ENCODE peak calls at places on chromosome 7, in five cellular contexts. P is H1, I is tibial artery, C is PC-9, X is uterus. U is an unnamed sample.

GRCh38 chr7:131173148-131173890 is 154.4 kb upstream of the MKLN1 start:
- DNase-seq in P (no peak), I (no peak), C (peak), X (no peak), U (peak)

GRCh38 chr7:11472646-11473045 is 359.4 kb downstream of the THSD7A start:
- DNase-seq in P (no peak), I (no peak), C (no peak), X (no peak), U (no peak)

GRCh38 chr7:16204953-16205352 is 216.4 kb downstream of the CRPPA start:
- DNase-seq in P (no peak), I (no peak), C (no peak), X (no peak), U (no peak)

GRCh38 chr7:31074403-31074802 is 22.3 kb downstream of the ADCYAP1R1 start:
- DNase-seq in P (no peak), I (peak), C (no peak), X (peak), U (no peak)

GRCh38 chr7:151901313-151901669 is 24.4 kb upstream of the PRKAG2 start:
- DNase-seq in P (no peak), I (peak), C (no peak), X (no peak), U (no peak)

GRCh38 chr7:42250411-42250810 is 13.4 kb upstream of the GLI3 start:
- DNase-seq in P (no peak), I (no peak), C (no peak), X (no peak), U (no peak)

GRCh38 chr7:22564511-22565045 is 64.6 kb upstream of the STEAP1B start:
- DNase-seq in P (no peak), I (no peak), C (no peak), X (no peak), U (peak)

GRCh38 chr7:89988070-89988469 is 166.2 kb upstream of the STEAP1 start:
- DNase-seq in P (no peak), I (no peak), C (no peak), X (no peak), U (peak)

GRCh38 chr7:99493823-99494222 is 6.3 kb downstream of the ZNF394 start:
- DNase-seq in P (no peak), I (no peak), C (no peak), X (no peak), U (no peak)

GRCh38 chr7:1661461-1661860 is 8.6 kb upstream of the ELFN1 start:
- DNase-seq in P (no peak), I (no peak), C (no peak), X (no peak), U (no peak)

GRCh38 chr7:70539196-70539595 is 592.7 kb upstream of the GALNT17 start:
- DNase-seq in P (no peak), I (no peak), C (no peak), X (no peak), U (peak)

GRCh38 chr7:57412618-57413017 is 37.4 kb upstream of the ZNF716 start:
- DNase-seq in P (no peak), I (no peak), C (no peak), X (no peak), U (no peak)

GRCh38 chr7:12939694-12940093 is 252.3 kb downstream of the ARL4A start:
- DNase-seq in P (no peak), I (no peak), C (no peak), X (no peak), U (no peak)

GRCh38 chr7:129213828-129214227 is 11.0 kb upstream of the AHCYL2 start:
- DNase-seq in P (peak), I (no peak), C (peak), X (no peak), U (no peak)

GRCh38 chr7:102310414-102310815 is 23.7 kb downstream of the SH2B2 start:
- DNase-seq in P (no peak), I (no peak), C (no peak), X (no peak), U (no peak)

GRCh38 chr7:12244129-12244528 is 33.0 kb downstream of the TMEM106B start:
- DNase-seq in P (peak), I (no peak), C (peak), X (no peak), U (peak)

GRCh38 chr7:31896929-31897328 is 173.3 kb downstream of the PDE1C start:
- DNase-seq in P (no peak), I (no peak), C (no peak), X (no peak), U (no peak)

GRCh38 chr7:2542924-2543871 is 12.1 kb downstream of the BRAT1 start:
- DNase-seq in P (no peak), I (peak), C (no peak), X (no peak), U (no peak)

GRCh38 chr7:96136600-96137239 is 185.2 kb downstream of the SLC25A13 start:
- DNase-seq in P (no peak), I (no peak), C (no peak), X (no peak), U (peak)

GRCh38 chr7:5143106-5143505 is 46.9 kb upstream of the WIPI2 start:
- DNase-seq in P (no peak), I (no peak), C (no peak), X (no peak), U (no peak)

GRCh38 chr7:100655908-100656674 is at the start of gene ACTL6B:
- DNase-seq in P (peak), I (no peak), C (no peak), X (no peak), U (no peak)

GRCh38 chr7:98733036-98733435 is 116.0 kb downstream of the NPTX2 start:
- DNase-seq in P (peak), I (no peak), C (peak), X (no peak), U (peak)

GRCh38 chr7:45978010-45978681 is 57.1 kb upstream of the IGFBP3 start:
- DNase-seq in P (no peak), I (peak), C (peak), X (peak), U (peak)

GRCh38 chr7:34675749-34676374 is 17.8 kb downstream of the NPSR1 start:
- DNase-seq in P (peak), I (no peak), C (peak), X (no peak), U (peak)

GRCh38 chr7:26624839-26625238 is 239.6 kb downstream of the SKAP2 start:
- DNase-seq in P (peak), I (no peak), C (no peak), X (no peak), U (no peak)

GRCh38 chr7:101953248-101953819 is 135.9 kb downstream of the CUX1 start:
- DNase-seq in P (no peak), I (no peak), C (no peak), X (peak), U (peak)

GRCh38 chr7:116710764-116711452 is 38.9 kb downstream of the MET start:
- DNase-seq in P (no peak), I (no peak), C (no peak), X (no peak), U (peak)

DNA sequence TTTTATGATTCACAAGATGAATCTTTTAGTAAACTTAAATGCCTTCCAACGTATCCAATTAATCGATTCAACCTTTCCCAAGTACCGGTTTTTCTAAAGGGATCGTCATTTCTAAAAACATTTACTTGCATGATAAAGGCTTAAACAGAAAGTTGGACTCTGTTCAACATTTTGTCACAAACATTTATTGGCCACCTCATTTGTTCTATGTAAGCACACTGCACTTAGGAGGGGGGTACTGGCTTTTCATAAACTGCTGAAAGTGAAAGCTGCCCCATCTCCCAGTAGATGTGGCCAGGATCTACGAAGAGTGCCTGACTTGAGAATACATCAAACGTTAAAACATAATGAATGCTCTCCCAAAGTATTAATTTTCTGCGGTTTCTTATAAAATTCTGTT is 37.3 kb upstream of the LAMB4 start:
- DNase-seq in P (no peak), I (no peak), C (no peak), X (no peak), U (no peak)
- H3K4me3 ChIP-seq in P (no peak), I (no peak), C (no peak), X (no peak), U (no peak)

GRCh38 chr7:88344956-88345832 is 38.5 kb upstream of the STEAP4 start:
- DNase-seq in P (peak), I (no peak), C (no peak), X (no peak), U (peak)
- H3K4me3 ChIP-seq in P (no peak), I (no peak), C (no peak), X (no peak), U (no peak)

GRCh38 chr7:156617215-156617614 is 23.4 kb upstream of the RNF32 start:
- DNase-seq in P (no peak), I (no peak), C (no peak), X (no peak), U (no peak)
- H3K4me3 ChIP-seq in P (peak), I (no peak), C (no peak), X (no peak), U (no peak)

DNA sequence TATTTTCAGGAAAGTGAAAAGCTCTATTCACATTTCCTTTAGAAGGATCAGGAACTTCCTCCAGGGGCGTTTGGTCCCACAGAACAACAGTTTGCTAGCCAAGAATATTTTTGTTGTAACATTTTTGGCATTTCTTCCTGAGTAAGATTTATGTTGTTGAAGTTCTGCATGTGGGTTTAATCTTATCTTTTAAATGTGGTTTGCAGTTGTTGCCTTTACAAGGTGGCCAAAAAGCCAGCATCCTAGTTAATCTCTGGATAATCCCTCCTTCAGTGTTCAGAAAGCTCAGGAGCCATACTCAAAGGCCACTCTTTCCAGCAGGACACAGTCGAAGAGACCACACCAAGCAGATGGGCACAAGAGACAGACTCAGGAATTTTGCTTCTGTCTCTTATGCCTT is 30.0 kb downstream of the SLC26A4 start:
- DNase-seq in P (no peak), I (no peak), C (no peak), X (no peak), U (no peak)
- H3K4me3 ChIP-seq in P (no peak), I (no peak), C (no peak), X (no peak), U (no peak)

GRCh38 chr7:76349313-76349885 is 9.4 kb downstream of the YWHAG start:
- DNase-seq in P (no peak), I (no peak), C (no peak), X (no peak), U (no peak)

GRCh38 chr7:76346097-76346496 is 12.7 kb downstream of the YWHAG start:
- DNase-seq in P (no peak), I (no peak), C (peak), X (no peak), U (no peak)

GRCh38 chr7:76343931-76344321 is 14.9 kb downstream of the YWHAG start:
- DNase-seq in P (no peak), I (peak), C (no peak), X (no peak), U (no peak)

GRCh38 chr7:76347710-76348109 is 11.1 kb downstream of the YWHAG start:
- DNase-seq in P (no peak), I (no peak), C (no peak), X (no peak), U (no peak)

GRCh38 chr7:76346778-76347177 is 12.0 kb downstream of the YWHAG start:
- DNase-seq in P (no peak), I (peak), C (no peak), X (no peak), U (no peak)
- H3K4me3 ChIP-seq in P (no peak), I (no peak), C (no peak), X (no peak), U (no peak)

DNA sequence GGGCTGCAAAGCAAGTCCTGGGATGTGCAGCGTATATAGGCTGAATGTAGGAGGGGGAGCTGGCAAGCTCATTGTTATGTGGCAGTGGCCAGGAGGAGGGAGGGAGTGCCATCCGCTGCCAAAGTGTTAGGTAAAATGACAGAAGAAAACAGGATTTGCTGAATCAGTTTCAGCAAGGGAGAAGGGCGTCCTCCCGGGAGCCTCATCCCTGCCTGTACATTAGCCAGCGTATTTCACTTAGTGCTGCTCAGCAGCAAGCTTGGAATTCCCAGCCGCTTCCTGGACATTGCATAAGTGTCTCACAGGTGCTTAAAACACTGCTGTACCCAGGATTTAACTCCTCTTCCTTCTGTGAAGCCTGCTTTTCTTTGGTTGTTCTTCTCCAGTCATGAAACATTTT is 2.5 kb downstream of the NIPSNAP2 start:
- DNase-seq in P (no peak), I (no peak), C (no peak), X (no peak), U (peak)
- H3K4me3 ChIP-seq in P (no peak), I (no peak), C (no peak), X (no peak), U (no peak)

U was measured in bronchial epithelial cell.